ENCODE peak calls at places on chromosomes 1 and 21, in eight cellular contexts. One of them, this sample, is unnamed.

GRCh38 chr1:181479137-181479745 is 4.1 kb upstream of the CACNA1E start:
- DNase-seq in suprapubic skin: no peak
- DNase-seq in right lobe of liver: peak
- DNase-seq in IMR-90: peak
- DNase-seq in uterus: peak
- DNase-seq in Peyer's patch: no peak
- DNase-seq in brain microvascular endothelial cell: peak
- DNase-seq in dorsolateral prefrontal cortex: no peak
- DNase-seq in this sample: peak

GRCh38 chr1:201718346-201719202 is 110.4 kb upstream of the IPO9 start:
- DNase-seq in suprapubic skin: peak
- DNase-seq in right lobe of liver: no peak
- DNase-seq in IMR-90: no peak
- DNase-seq in uterus: no peak
- DNase-seq in Peyer's patch: no peak
- DNase-seq in brain microvascular endothelial cell: no peak
- DNase-seq in dorsolateral prefrontal cortex: no peak
- DNase-seq in this sample: no peak

GRCh38 chr1:96360036-96360795 is 361.4 kb upstream of the PTBP2 start:
- DNase-seq in suprapubic skin: no peak
- DNase-seq in right lobe of liver: no peak
- DNase-seq in IMR-90: peak
- DNase-seq in uterus: no peak
- DNase-seq in Peyer's patch: no peak
- DNase-seq in brain microvascular endothelial cell: no peak
- DNase-seq in dorsolateral prefrontal cortex: no peak
- DNase-seq in this sample: no peak

GRCh38 chr1:12184008-12184681 is 17.4 kb downstream of the TNFRSF1B start:
- DNase-seq in suprapubic skin: peak
- DNase-seq in right lobe of liver: peak
- DNase-seq in IMR-90: peak
- DNase-seq in uterus: peak
- DNase-seq in Peyer's patch: peak
- DNase-seq in brain microvascular endothelial cell: peak
- DNase-seq in dorsolateral prefrontal cortex: peak
- DNase-seq in this sample: peak

GRCh38 chr1:162406811-162407210 is 5.1 kb downstream of the SH2D1B start:
- DNase-seq in suprapubic skin: no peak
- DNase-seq in right lobe of liver: no peak
- DNase-seq in IMR-90: no peak
- DNase-seq in uterus: no peak
- DNase-seq in Peyer's patch: no peak
- DNase-seq in brain microvascular endothelial cell: no peak
- DNase-seq in dorsolateral prefrontal cortex: no peak
- DNase-seq in this sample: no peak

GRCh38 chr1:8763888-8764287 is 53.6 kb downstream of the RERE start:
- DNase-seq in suprapubic skin: no peak
- DNase-seq in right lobe of liver: no peak
- DNase-seq in IMR-90: peak
- DNase-seq in uterus: no peak
- DNase-seq in Peyer's patch: no peak
- DNase-seq in brain microvascular endothelial cell: no peak
- DNase-seq in dorsolateral prefrontal cortex: no peak
- DNase-seq in this sample: no peak

GRCh38 chr1:172727956-172728603 is 69.2 kb downstream of the FASLG start:
- DNase-seq in suprapubic skin: no peak
- DNase-seq in right lobe of liver: no peak
- DNase-seq in IMR-90: peak
- DNase-seq in uterus: no peak
- DNase-seq in Peyer's patch: no peak
- DNase-seq in brain microvascular endothelial cell: peak
- DNase-seq in dorsolateral prefrontal cortex: no peak
- DNase-seq in this sample: no peak

GRCh38 chr21:18636897-18637296 is 233.3 kb upstream of the TMPRSS15 start:
- DNase-seq in suprapubic skin: no peak
- DNase-seq in right lobe of liver: no peak
- DNase-seq in IMR-90: no peak
- DNase-seq in uterus: no peak
- DNase-seq in Peyer's patch: no peak
- DNase-seq in brain microvascular endothelial cell: no peak
- DNase-seq in dorsolateral prefrontal cortex: no peak
- DNase-seq in this sample: no peak

GRCh38 chr1:108708726-108709660 is 3.7 kb upstream of the FNDC7 start:
- DNase-seq in suprapubic skin: no peak
- DNase-seq in right lobe of liver: no peak
- DNase-seq in IMR-90: no peak
- DNase-seq in uterus: no peak
- DNase-seq in Peyer's patch: peak
- DNase-seq in brain microvascular endothelial cell: no peak
- DNase-seq in dorsolateral prefrontal cortex: no peak
- DNase-seq in this sample: no peak

GRCh38 chr1:175169305-175170018 is 23.1 kb downstream of the KIAA0040 start:
- DNase-seq in suprapubic skin: no peak
- DNase-seq in right lobe of liver: no peak
- DNase-seq in IMR-90: no peak
- DNase-seq in uterus: no peak
- DNase-seq in Peyer's patch: no peak
- DNase-seq in brain microvascular endothelial cell: no peak
- DNase-seq in dorsolateral prefrontal cortex: no peak
- DNase-seq in this sample: no peak

GRCh38 chr1:1470626-1471388 is 758 bp upstream of the ATAD3B start:
- DNase-seq in suprapubic skin: no peak
- DNase-seq in right lobe of liver: no peak
- DNase-seq in IMR-90: no peak
- DNase-seq in uterus: no peak
- DNase-seq in Peyer's patch: no peak
- DNase-seq in brain microvascular endothelial cell: no peak
- DNase-seq in dorsolateral prefrontal cortex: no peak
- DNase-seq in this sample: no peak

GRCh38 chr1:92695104-92695503 is 89.8 kb downstream of the EVI5 start:
- DNase-seq in suprapubic skin: no peak
- DNase-seq in right lobe of liver: no peak
- DNase-seq in IMR-90: peak
- DNase-seq in uterus: no peak
- DNase-seq in Peyer's patch: no peak
- DNase-seq in brain microvascular endothelial cell: no peak
- DNase-seq in dorsolateral prefrontal cortex: no peak
- DNase-seq in this sample: no peak

GRCh38 chr21:44815225-44815624 is 2.6 kb downstream of the SUMO3 start:
- DNase-seq in suprapubic skin: no peak
- DNase-seq in right lobe of liver: no peak
- DNase-seq in IMR-90: no peak
- DNase-seq in uterus: no peak
- DNase-seq in Peyer's patch: no peak
- DNase-seq in brain microvascular endothelial cell: no peak
- DNase-seq in dorsolateral prefrontal cortex: no peak
- DNase-seq in this sample: no peak

GRCh38 chr21:44814498-44815023 is 3.3 kb downstream of the SUMO3 start:
- DNase-seq in suprapubic skin: no peak
- DNase-seq in right lobe of liver: no peak
- DNase-seq in IMR-90: no peak
- DNase-seq in uterus: no peak
- DNase-seq in Peyer's patch: no peak
- DNase-seq in brain microvascular endothelial cell: no peak
- DNase-seq in dorsolateral prefrontal cortex: no peak
- DNase-seq in this sample: no peak

GRCh38 chr21:44816761-44817505 is 929 bp downstream of the SUMO3 start:
- DNase-seq in suprapubic skin: no peak
- DNase-seq in right lobe of liver: no peak
- DNase-seq in IMR-90: no peak
- DNase-seq in uterus: peak
- DNase-seq in Peyer's patch: no peak
- DNase-seq in brain microvascular endothelial cell: no peak
- DNase-seq in dorsolateral prefrontal cortex: no peak
- DNase-seq in this sample: peak

GRCh38 chr21:44817506-44817880 is 369 bp downstream of the SUMO3 start:
- DNase-seq in suprapubic skin: peak
- DNase-seq in right lobe of liver: peak
- DNase-seq in IMR-90: peak
- DNase-seq in uterus: peak
- DNase-seq in Peyer's patch: peak
- DNase-seq in brain microvascular endothelial cell: peak
- DNase-seq in dorsolateral prefrontal cortex: peak
- DNase-seq in this sample: peak

GRCh38 chr21:44815852-44816628 is 1.8 kb downstream of the SUMO3 start:
- DNase-seq in suprapubic skin: no peak
- DNase-seq in right lobe of liver: no peak
- DNase-seq in IMR-90: no peak
- DNase-seq in uterus: no peak
- DNase-seq in Peyer's patch: no peak
- DNase-seq in brain microvascular endothelial cell: no peak
- DNase-seq in dorsolateral prefrontal cortex: no peak
- DNase-seq in this sample: peak
- H3K4me3 ChIP-seq in suprapubic skin: no peak
- H3K4me3 ChIP-seq in right lobe of liver: no peak
- H3K4me3 ChIP-seq in IMR-90: no peak
- H3K4me3 ChIP-seq in uterus: no peak
- H3K4me3 ChIP-seq in Peyer's patch: no peak
- H3K4me3 ChIP-seq in brain microvascular endothelial cell: no peak
- H3K4me3 ChIP-seq in dorsolateral prefrontal cortex: no peak
- H3K4me3 ChIP-seq in this sample: no peak

DNA sequence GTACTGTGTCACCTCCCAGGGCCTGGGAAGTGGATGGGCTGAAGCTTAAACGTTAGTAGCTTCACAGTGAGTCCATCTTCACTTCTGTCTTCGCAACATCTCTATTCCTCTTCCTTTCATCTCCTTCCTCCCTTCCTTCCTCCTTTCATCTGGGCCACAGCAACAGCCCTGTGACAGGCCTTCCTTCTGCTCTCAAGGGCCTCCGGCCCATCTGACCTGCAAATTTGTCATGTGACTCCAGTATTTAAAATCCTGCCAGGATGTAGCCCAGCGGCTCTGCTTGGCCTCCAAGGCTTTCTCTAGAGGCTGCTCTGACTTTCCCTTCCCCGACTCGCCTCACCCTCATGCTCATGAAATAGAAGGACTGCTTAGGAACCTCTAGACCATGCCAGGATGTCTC is 10.9 kb upstream of the BATF3 start:
- DNase-seq in suprapubic skin: no peak
- DNase-seq in right lobe of liver: no peak
- DNase-seq in IMR-90: no peak
- DNase-seq in uterus: no peak
- DNase-seq in Peyer's patch: no peak
- DNase-seq in brain microvascular endothelial cell: no peak
- DNase-seq in dorsolateral prefrontal cortex: no peak
- DNase-seq in this sample: no peak
- H3K27ac ChIP-seq in suprapubic skin: no peak
- H3K27ac ChIP-seq in right lobe of liver: no peak
- H3K27ac ChIP-seq in IMR-90: no peak
- H3K27ac ChIP-seq in uterus: no peak
- H3K27ac ChIP-seq in Peyer's patch: no peak
- H3K27ac ChIP-seq in brain microvascular endothelial cell: no peak
- H3K27ac ChIP-seq in dorsolateral prefrontal cortex: no peak
- H3K27ac ChIP-seq in this sample: no peak

GRCh38 chr1:228393811-228394570 is 12.6 kb downstream of the TRIM11 start:
- DNase-seq in suprapubic skin: no peak
- DNase-seq in right lobe of liver: peak
- DNase-seq in IMR-90: no peak
- DNase-seq in uterus: no peak
- DNase-seq in Peyer's patch: no peak
- DNase-seq in brain microvascular endothelial cell: no peak
- DNase-seq in dorsolateral prefrontal cortex: no peak
- DNase-seq in this sample: no peak
- TF ChIP-seq CTCF in suprapubic skin: no peak
- TF ChIP-seq CTCF in right lobe of liver: no peak
- TF ChIP-seq CTCF in IMR-90: no peak
- TF ChIP-seq CTCF in uterus: no peak
- TF ChIP-seq CTCF in Peyer's patch: no peak
- TF ChIP-seq CTCF in brain microvascular endothelial cell: no peak
- TF ChIP-seq CTCF in dorsolateral prefrontal cortex: no peak
- TF ChIP-seq CTCF in this sample: no peak

GRCh38 chr1:116559304-116559761 is 11.5 kb downstream of the CD58 start:
- DNase-seq in suprapubic skin: no peak
- DNase-seq in right lobe of liver: no peak
- DNase-seq in IMR-90: no peak
- DNase-seq in uterus: no peak
- DNase-seq in Peyer's patch: no peak
- DNase-seq in brain microvascular endothelial cell: no peak
- DNase-seq in dorsolateral prefrontal cortex: no peak
- DNase-seq in this sample: no peak

GRCh38 chr1:116558140-116558549 is 12.7 kb downstream of the CD58 start:
- DNase-seq in suprapubic skin: no peak
- DNase-seq in right lobe of liver: no peak
- DNase-seq in IMR-90: no peak
- DNase-seq in uterus: no peak
- DNase-seq in Peyer's patch: no peak
- DNase-seq in brain microvascular endothelial cell: no peak
- DNase-seq in dorsolateral prefrontal cortex: no peak
- DNase-seq in this sample: no peak

GRCh38 chr1:116554924-116555323 is 15.9 kb downstream of the CD58 start:
- DNase-seq in suprapubic skin: no peak
- DNase-seq in right lobe of liver: no peak
- DNase-seq in IMR-90: no peak
- DNase-seq in uterus: no peak
- DNase-seq in Peyer's patch: no peak
- DNase-seq in brain microvascular endothelial cell: no peak
- DNase-seq in dorsolateral prefrontal cortex: no peak
- DNase-seq in this sample: no peak

GRCh38 chr1:116557323-116557878 is 13.4 kb downstream of the CD58 start:
- DNase-seq in suprapubic skin: no peak
- DNase-seq in right lobe of liver: no peak
- DNase-seq in IMR-90: no peak
- DNase-seq in uterus: no peak
- DNase-seq in Peyer's patch: no peak
- DNase-seq in brain microvascular endothelial cell: no peak
- DNase-seq in dorsolateral prefrontal cortex: no peak
- DNase-seq in this sample: no peak

GRCh38 chr1:116556289-116557006 is 14.4 kb downstream of the CD58 start:
- DNase-seq in suprapubic skin: no peak
- DNase-seq in right lobe of liver: no peak
- DNase-seq in IMR-90: peak
- DNase-seq in uterus: no peak
- DNase-seq in Peyer's patch: peak
- DNase-seq in brain microvascular endothelial cell: peak
- DNase-seq in dorsolateral prefrontal cortex: no peak
- DNase-seq in this sample: peak
- H3K4me3 ChIP-seq in suprapubic skin: no peak
- H3K4me3 ChIP-seq in right lobe of liver: no peak
- H3K4me3 ChIP-seq in IMR-90: no peak
- H3K4me3 ChIP-seq in uterus: no peak
- H3K4me3 ChIP-seq in Peyer's patch: no peak
- H3K4me3 ChIP-seq in brain microvascular endothelial cell: no peak
- H3K4me3 ChIP-seq in dorsolateral prefrontal cortex: no peak
- H3K4me3 ChIP-seq in this sample: no peak